ENCODE peak calls at places on chromosomes 7 and 10, in four cellular contexts. R is HepG2, C is K562, T is GM12878. Q is an unnamed sample.
A peak's percentile ranks its signal among the peaks of the same experiment; 100 is the strongest.

GRCh38 chr7:130959743-130960207 is 225.8 kb upstream of the KLF14 start:
- DNase-seq in R (peak; percentile 14), C (peak; percentile 66), T (no peak), Q (peak; percentile 45)

GRCh38 chr10:84837041-84837766 is 508.8 kb downstream of the CCSER2 start:
- DNase-seq in R (no peak), C (no peak), T (no peak), Q (no peak)

GRCh38 chr10:19819419-19820033 is 3.3 kb downstream of the PLXDC2 start:
- DNase-seq in R (peak; percentile 55), C (peak; percentile 14), T (no peak), Q (no peak)

GRCh38 chr7:129482781-129483180 is 19.6 kb upstream of the SMKR1 start:
- DNase-seq in R (no peak), C (no peak), T (no peak), Q (no peak)

GRCh38 chr7:80415522-80415921 is 96.3 kb downstream of the GNAT3 start:
- DNase-seq in R (no peak), C (no peak), T (no peak), Q (no peak)

GRCh38 chr7:151603951-151604350 is 84.3 kb upstream of the RHEB start:
- DNase-seq in R (no peak), C (no peak), T (no peak), Q (no peak)

GRCh38 chr7:156143158-156143557 is 330.9 kb upstream of the SHH start:
- DNase-seq in R (no peak), C (no peak), T (no peak), Q (no peak)

GRCh38 chr7:129615018-129615417 is 3.5 kb downstream of the NRF1 start:
- DNase-seq in R (peak; percentile 68), C (no peak), T (peak; percentile 51), Q (no peak)

GRCh38 chr7:108367946-108368345 is 88.3 kb downstream of the NRCAM start:
- DNase-seq in R (no peak), C (peak; percentile 15), T (no peak), Q (no peak)

GRCh38 chr10:87863102-87863943 is at the start of the genes KLLN and PTEN:
- DNase-seq in R (peak; percentile 79), C (peak; percentile 72), T (peak; percentile 55), Q (peak; percentile 81)

GRCh38 chr7:137923380-137923779 is 76.6 kb upstream of the DGKI start:
- DNase-seq in R (no peak), C (no peak), T (no peak), Q (no peak)

GRCh38 chr10:11204355-11204879 is 186.7 kb downstream of the CELF2 start:
- DNase-seq in R (no peak), C (no peak), T (no peak), Q (no peak)

GRCh38 chr7:132435016-132435990 is 141.0 kb downstream of the PLXNA4 start:
- DNase-seq in R (no peak), C (no peak), T (no peak), Q (no peak)

DNA sequence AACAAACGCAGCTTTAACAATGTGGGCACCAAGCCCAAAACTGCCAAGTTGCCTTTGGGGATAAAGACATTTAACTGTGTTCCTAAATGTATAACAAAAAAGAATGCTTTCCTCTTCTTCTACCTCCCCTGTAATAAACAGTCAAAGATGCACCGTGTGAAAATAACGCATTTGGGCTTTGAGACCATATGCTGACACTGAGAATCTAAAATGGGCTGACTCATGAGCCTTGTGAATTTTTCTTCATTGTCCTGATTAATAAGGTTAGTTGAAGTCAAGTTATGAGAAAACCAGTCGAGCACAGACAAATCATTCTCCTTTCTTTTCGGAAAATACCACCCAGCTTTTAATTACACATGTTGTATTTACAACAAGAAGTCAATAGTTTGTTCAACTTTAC is 25.6 kb downstream of the TWIST1 start:
- DNase-seq in R (no peak), C (no peak), T (no peak), Q (no peak)
- TF ChIP-seq TARDBP in R (no peak), C (no peak), T (no peak), Q (no peak)

GRCh38 chr7:20236790-20237189 is 19.6 kb upstream of the MACC1 start:
- DNase-seq in R (no peak), C (no peak), T (no peak), Q (no peak)
- TF ChIP-seq SP1 in R (no peak), C (no peak), T (no peak), Q (no peak)

DNA sequence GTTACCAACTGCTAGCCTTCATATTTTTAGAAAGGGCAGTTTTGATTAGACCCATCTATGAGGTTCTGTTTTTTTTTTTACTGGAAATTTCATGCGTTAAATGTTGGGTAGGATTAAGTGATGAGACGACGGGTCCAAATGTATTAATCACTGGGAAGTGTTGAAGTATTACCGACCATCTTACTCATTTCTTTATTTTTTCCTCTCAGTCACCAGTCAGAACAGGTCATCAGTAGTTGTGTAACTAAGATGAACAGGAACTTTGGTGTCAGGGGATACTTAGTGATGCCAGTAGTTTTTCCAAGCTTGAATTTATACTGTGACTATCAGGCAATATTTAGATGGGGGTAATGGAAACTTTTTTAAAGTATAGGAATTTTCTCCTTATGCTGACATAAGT is 14.2 kb downstream of the TFAM start:
- DNase-seq in R (no peak), C (no peak), T (no peak), Q (no peak)
- TF ChIP-seq TARDBP in R (no peak), C (no peak), T (no peak), Q (no peak)

GRCh38 chr7:23020742-23021401 is 6.9 kb upstream of the HYCC1 start:
- DNase-seq in R (no peak), C (no peak), T (no peak), Q (no peak)
- TF ChIP-seq SP1 in R (no peak), C (no peak), T (no peak), Q (no peak)

DNA sequence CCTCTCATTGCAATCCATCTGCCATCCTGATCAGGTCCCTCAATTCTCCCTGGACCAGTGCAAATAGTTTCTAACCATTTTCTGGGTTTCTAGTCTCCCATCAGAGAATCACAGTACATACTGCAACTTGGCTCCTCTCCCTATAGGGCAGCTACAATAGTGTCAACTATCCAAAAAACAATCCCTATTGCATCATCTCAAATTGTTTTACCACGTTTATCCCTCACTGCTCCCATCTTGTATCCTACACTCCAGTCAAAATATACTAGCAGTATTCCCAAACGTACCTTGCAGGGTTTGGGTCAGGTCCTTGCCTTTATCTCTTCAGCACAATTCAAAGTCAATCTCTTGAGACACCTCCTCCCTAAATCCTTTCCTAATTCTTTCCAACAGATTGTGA is 23.6 kb downstream of the ASB15 start:
- DNase-seq in R (no peak), C (no peak), T (no peak), Q (no peak)
- TF ChIP-seq TARDBP in R (no peak), C (no peak), T (no peak), Q (no peak)

DNA sequence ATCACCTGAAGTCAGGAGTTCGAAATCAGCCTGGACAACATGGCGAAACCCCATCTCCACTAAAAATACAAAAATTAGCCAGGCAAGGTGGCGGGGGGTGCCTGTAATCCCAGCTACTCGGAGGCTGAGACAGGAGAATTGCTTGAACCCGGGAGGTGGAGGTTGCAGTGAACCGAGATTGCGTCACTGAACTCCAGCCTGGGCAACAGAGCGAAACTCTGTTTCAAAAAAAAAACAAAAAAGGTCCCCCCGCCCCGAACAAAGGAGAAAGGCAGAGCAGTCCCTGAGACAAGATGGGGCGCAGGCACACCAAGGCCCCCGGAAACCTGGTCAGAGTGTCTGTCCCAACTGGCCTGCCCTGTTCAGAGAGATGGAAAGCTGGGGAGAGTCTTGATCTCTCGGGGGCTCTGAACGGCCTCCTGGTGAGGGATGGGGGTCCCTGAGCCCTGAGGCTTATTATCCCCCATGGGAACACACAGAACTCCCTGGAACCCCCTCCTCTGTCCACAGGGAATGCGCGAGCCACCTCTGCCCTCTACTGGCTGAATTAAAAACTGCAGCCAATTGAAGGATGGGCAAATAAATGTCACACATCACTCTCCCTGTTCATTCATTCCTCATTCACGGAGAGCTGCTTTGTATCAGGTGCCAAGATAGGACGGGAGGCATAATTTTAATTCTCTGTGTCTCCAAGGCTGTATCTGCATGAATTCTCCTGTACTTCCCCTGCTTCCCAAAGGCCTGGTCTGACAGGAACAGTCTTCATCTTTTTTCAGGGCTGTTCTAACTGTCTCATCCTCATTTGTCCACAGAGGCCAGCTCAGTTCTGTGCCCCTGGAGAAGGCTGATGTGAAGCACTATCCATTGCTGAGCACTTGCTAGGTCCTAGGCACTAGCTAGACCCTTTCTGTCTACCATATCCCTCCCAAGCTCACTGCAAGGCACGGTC is 28.9 kb downstream of the MAT1A start:
- DNase-seq in R (peak; percentile 48), C (peak; percentile 59), T (no peak), Q (peak; percentile 63)
- TF ChIP-seq SP1 in R (no peak), C (no peak), T (no peak), Q (no peak)

DNA sequence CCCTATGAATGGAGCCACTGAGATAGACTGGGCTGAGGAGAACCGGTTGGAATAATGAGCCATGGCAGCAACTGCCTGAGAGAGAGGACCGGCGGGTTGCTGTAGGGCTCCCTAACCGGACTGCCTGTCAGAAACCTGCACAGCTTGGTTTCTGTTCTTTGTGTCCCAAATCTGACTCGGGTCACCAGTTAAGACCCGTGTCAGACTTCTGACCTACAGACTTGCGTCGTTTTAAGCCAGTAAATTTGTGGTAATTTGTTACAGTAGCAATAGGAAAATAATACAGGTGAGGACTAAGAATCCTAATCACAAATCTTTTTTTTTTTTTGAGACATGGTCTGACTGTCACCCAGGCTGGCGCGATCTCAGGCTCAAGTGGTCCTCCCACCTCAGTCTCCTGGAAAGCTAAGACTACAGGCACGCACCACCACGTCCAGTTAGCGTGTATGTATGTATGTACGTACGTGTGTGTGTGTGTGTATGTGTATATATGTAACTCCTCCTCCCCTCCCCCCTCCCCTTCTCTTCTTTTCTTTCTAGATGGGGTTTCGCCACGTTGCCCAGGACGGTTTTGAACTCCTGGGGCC is 671 bp upstream of the DDX56 start:
- DNase-seq in R (no peak), C (no peak), T (no peak), Q (no peak)
- TF ChIP-seq TARDBP in R (no peak), C (no peak), T (no peak), Q (no peak)

DNA sequence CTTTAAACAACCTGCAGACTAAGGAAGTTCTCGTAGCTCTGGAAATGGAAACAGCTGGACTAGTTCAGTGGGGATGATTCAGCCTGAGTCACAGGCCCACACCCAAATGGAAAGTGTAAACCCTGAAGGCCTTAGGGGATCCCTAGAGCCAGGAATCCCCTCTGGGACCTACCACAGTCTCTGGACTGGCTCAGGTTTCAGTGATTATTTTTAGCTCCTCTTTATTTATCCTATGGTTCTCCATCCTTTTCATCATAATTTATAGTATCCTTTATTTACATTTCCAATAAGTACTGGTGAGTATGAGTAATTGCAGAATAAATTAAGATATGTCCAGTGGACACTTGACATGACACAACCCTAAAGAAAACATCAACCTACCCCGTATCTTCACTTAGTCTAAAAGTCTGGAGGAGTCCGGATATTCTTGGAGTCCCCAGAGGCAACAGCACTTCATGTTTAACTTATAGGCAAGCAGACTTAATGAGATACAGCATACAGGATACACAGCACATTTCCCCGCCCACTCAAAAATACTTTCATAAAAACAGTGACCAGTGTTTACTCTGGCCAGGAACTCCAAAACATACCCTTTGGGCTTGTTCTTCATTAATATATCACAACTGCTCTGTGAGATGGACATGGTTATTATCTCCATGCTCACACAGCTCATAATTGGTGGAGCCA is 28.4 kb upstream of the SEMA3E start:
- DNase-seq in R (no peak), C (no peak), T (no peak), Q (peak; percentile 32)
- TF ChIP-seq SP1 in R (no peak), C (no peak), T (no peak), Q (no peak)

GRCh38 chr10:85946713-85947326 is 419.8 kb downstream of the GRID1 start:
- DNase-seq in R (no peak), C (peak; percentile 18), T (peak; percentile 87), Q (no peak)
- TF ChIP-seq TARDBP in R (no peak), C (no peak), T (no peak), Q (no peak)